ENCODE peak calls at places on chromosomes 6 and 20, in eight cellular contexts. D is endothelial cell of umbilical vein, V is cardiac muscle cell, C is AG04449, S is RWPE2, N is HCT116, M is kidney, P is NB4. E is an unnamed sample.

GRCh38 chr20:45368221-45368980 is 5.4 kb downstream of the SYS1 start:
- DNase-seq in N (no peak), C (no peak), P (peak; percentile 86), M (no peak), S (no peak), V (no peak), D (no peak), E (peak; percentile 96)

GRCh38 chr6:5139828-5140771 is 55.0 kb downstream of the PPP1R3G start:
- DNase-seq in C (no peak), S (no peak), D (no peak), N (no peak), M (no peak), P (no peak), V (no peak), E (peak; percentile 64)

GRCh38 chr20:38680492-38681118 is 43.7 kb upstream of the SLC32A1 start:
- DNase-seq in C (no peak), S (peak; percentile 23), M (no peak), P (peak; percentile 59), V (peak; percentile 48), D (peak; percentile 60), N (no peak), E (peak; percentile 38)

GRCh38 chr20:48064929-48065328 is 279.6 kb upstream of the SULF2 start:
- DNase-seq in D (no peak), V (peak; percentile 72), P (no peak), N (no peak), S (no peak), C (peak; percentile 52), M (no peak), E (no peak)

GRCh38 chr6:90472716-90473115 is 114.2 kb downstream of the MAP3K7 start:
- DNase-seq in S (no peak), C (no peak), D (no peak), P (no peak), M (no peak), V (no peak), N (no peak), E (peak; percentile 30)

GRCh38 chr20:45406260-45407066 is 1.6 kb upstream of the DBNDD2 start:
- DNase-seq in C (no peak), V (peak; percentile 44), M (peak; percentile 88), D (peak; percentile 35), N (no peak), P (peak; percentile 82), S (peak; percentile 90), E (no peak)

GRCh38 chr6:154542747-154543146 is 32.3 kb upstream of the CNKSR3 start:
- DNase-seq in C (no peak), M (no peak), V (no peak), S (no peak), N (no peak), P (no peak), D (no peak), E (no peak)

GRCh38 chr6:121817141-121817540 is 381.7 kb downstream of the GJA1 start:
- DNase-seq in D (no peak), V (peak; percentile 49), S (no peak), N (no peak), M (no peak), P (peak; percentile 21), C (no peak), E (no peak)

GRCh38 chr6:16129623-16130243 is 847 bp downstream of the MYLIP start:
- DNase-seq in D (peak; percentile 52), M (peak; percentile 85), V (peak; percentile 33), N (no peak), P (peak; percentile 52), C (no peak), S (no peak), E (peak; percentile 46)

GRCh38 chr6:5085638-5086293 is 625 bp downstream of the PPP1R3G start:
- DNase-seq in P (peak; percentile 28), S (no peak), V (peak; percentile 56), M (peak; percentile 81), D (peak; percentile 70), C (no peak), N (no peak), E (peak; percentile 73)

GRCh38 chr6:51598171-51598570 is 489.2 kb downstream of the PKHD1 start:
- DNase-seq in C (no peak), P (no peak), S (peak; percentile 31), N (no peak), D (no peak), M (no peak), V (no peak), E (no peak)

GRCh38 chr6:140850438-140850837 is 1282.3 kb upstream of the GJE1 start:
- DNase-seq in P (no peak), N (no peak), M (no peak), S (no peak), D (peak; percentile 62), V (peak; percentile 44), C (no peak), E (no peak)

GRCh38 chr6:111468329-111469012 is 14.5 kb downstream of the REV3L start:
- DNase-seq in C (no peak), V (peak; percentile 38), S (no peak), D (peak; percentile 72), P (no peak), M (no peak), N (no peak), E (no peak)

GRCh38 chr6:169838291-169839028 is 87.0 kb downstream of the ERMARD start:
- DNase-seq in D (no peak), P (peak; percentile 41), N (no peak), V (no peak), M (no peak), S (no peak), C (no peak), E (no peak)

GRCh38 chr6:7150381-7151064 is 42.8 kb downstream of the RREB1 start:
- DNase-seq in D (no peak), N (no peak), V (no peak), M (peak; percentile 75), C (no peak), P (peak; percentile 83), S (no peak), E (no peak)

DNA sequence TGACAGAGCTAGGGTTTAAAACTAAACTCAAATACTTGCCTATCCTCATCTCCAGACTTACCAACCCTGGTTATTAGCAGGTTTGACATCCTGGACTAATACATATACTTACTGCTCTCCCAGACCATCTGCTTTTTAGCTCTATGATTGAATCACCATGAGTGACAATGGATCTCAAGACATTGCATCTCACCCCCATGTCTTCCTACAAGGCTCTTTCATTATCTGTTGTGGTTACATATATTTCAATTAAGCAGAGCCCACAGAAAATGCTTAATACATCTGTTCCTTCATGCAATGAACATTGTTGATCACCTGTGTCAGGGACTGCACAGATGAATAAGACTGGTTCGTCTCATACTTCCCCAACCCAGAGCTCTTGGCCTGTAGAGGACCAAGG is 19.4 kb downstream of the SAMD3 start:
- DNase-seq in M (no peak), S (no peak), N (no peak), P (no peak), C (no peak), V (no peak), D (no peak), E (peak; percentile 16)
- TF ChIP-seq CTCF in M (no peak), S (no peak), N (no peak), P (no peak), C (no peak), V (no peak), D (no peak), E (no peak)

DNA sequence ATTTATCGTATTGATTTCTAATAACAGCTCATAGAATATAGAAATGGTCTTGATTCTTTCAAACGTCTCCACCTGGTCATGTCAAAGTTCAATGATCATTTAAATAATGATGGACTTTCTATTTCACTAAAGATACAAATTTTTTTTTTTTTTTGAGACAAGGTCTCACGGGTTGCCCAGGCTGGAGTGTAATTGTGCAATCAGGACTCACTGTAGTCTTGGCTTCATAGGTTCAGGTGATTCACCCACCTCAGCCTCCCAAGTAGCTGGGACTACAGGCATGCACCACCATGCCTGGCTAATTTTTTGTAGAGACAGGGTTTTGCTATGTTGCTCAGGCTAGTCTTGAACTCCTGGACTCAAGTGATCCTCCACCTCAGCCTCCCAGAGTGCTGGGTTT is 25.2 kb downstream of the KLHL31 start:
- DNase-seq in S (no peak), V (no peak), C (no peak), P (no peak), M (no peak), N (no peak), D (no peak), E (no peak)
- H3K4me3 ChIP-seq in S (no peak overlapping the region), V (no peak overlapping the region), C (no peak overlapping the region), P (no peak overlapping the region), M (no peak overlapping the region), N (no peak overlapping the region), D (no peak overlapping the region), E (no peak overlapping the region)

DNA sequence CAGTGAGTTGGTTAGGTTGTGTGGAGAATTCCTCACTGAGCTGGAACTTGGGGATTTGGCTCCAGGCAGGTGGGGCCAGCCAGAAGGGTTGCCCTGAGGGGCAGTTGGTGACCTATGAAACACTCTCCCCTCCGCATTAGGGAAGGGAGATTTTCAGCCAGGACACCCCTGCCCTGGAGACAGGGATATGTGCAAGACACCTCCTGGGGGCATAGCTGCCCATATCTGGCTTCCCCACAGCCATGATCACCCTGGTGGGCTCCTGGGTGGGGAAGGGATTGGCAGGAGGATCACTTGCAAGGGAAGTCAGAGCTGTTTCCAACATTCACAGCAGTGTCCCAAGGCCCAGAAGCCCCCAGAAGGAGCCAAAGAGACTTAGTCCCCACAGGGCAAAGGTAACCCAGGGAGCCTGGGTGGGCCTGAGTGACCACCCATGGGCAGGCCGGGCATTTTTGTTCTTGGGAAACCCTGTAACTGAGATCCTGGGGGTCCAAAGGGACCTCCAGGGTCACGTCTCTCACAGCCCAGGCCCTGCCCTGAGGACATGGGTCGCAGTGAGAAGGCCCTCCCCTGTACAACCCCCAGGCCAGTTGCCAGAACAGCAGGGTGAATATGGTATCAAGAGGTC is 145.8 kb downstream of the MRPL14 start:
- DNase-seq in C (no peak), S (peak; percentile 26), P (no peak), V (no peak), M (no peak), N (no peak), D (no peak), E (no peak)
- TF ChIP-seq CTCF in C (no peak), S (no peak), P (no peak), V (no peak), M (no peak), N (no peak), D (no peak), E (no peak)

GRCh38 chr6:106097368-106098231 is 11.5 kb downstream of the PRDM1 start:
- DNase-seq in M (no peak), S (no peak), D (peak; percentile 65), V (peak; percentile 63), N (no peak), C (no peak), P (peak; percentile 77), E (peak; percentile 90)
- H3K4me3 ChIP-seq in M (peak overlapping the region; percentile 52), S (peak overlapping the region; percentile 33), D (peak overlapping the region; percentile 35), V (peak overlapping the region; percentile 9), N (peak overlapping the region; percentile 45), C (peak overlapping the region; percentile 53), P (peak overlapping the region; percentile 81), E (peak overlapping the region; percentile 64)

E was measured in GM12865.